ENCODE peak calls at places on chromosome 17, in six cellular contexts. O, G, C, Q, S and Y are unnamed samples.

GRCh38 chr17:65638221-65638940 is 76.9 kb upstream of the AXIN2 start:
- ATAC-seq in O (no peak), G (peak), C (peak), Q (no peak), S (no peak), Y (no peak)

GRCh38 chr17:2253362-2253761 is 50.2 kb downstream of the SMG6 start:
- ATAC-seq in O (peak), G (no peak), C (no peak), Q (no peak), S (no peak), Y (no peak)

GRCh38 chr17:68572138-68572842 is 28.9 kb downstream of the FAM20A start:
- ATAC-seq in O (no peak), G (no peak), C (no peak), Q (no peak), S (no peak), Y (no peak)

GRCh38 chr17:57102122-57102521 is 17.1 kb downstream of the AKAP1 start:
- ATAC-seq in O (no peak), G (no peak), C (no peak), Q (no peak), S (no peak), Y (no peak)

GRCh38 chr17:82006468-82007227 is 16.0 kb downstream of the CENPX start:
- ATAC-seq in O (no peak), G (peak), C (no peak), Q (no peak), S (peak), Y (no peak)

GRCh38 chr17:76585048-76585648 is 512 bp downstream of the ST6GALNAC2 start:
- ATAC-seq in O (no peak), G (peak), C (peak), Q (peak), S (no peak), Y (peak)

GRCh38 chr17:57588086-57588485 is 157.0 kb downstream of the CCDC182 start:
- ATAC-seq in O (no peak), G (no peak), C (no peak), Q (no peak), S (no peak), Y (no peak)

GRCh38 chr17:48064638-48065037 is 16.5 kb downstream of the NFE2L1 start:
- ATAC-seq in O (no peak), G (no peak), C (no peak), Q (no peak), S (no peak), Y (no peak)

GRCh38 chr17:42056634-42057033 is 6.2 kb upstream of the C17orf113 start:
- ATAC-seq in O (no peak), G (no peak), C (no peak), Q (no peak), S (no peak), Y (no peak)